ENCODE peak calls at places on chromosome 20, in six cellular contexts. B is right lobe of liver; M is naive thymus-derived CD4-positive, alpha-beta T cell; W is cardiac muscle cell; C is CD8-positive, alpha-beta T cell; K is uterus. Z is an unnamed sample.

GRCh38 chr20:21289651-21290050 is 13.5 kb upstream of the XRN2 start:
- DNase-seq in B (no peak), M (no peak), W (no peak), C (no peak), K (no peak), Z (no peak)

GRCh38 chr20:39909447-39909846 is 779.6 kb downstream of the MAFB start:
- DNase-seq in B (peak; percentile 19), M (no peak), W (no peak), C (no peak), K (no peak), Z (no peak)

GRCh38 chr20:7090753-7091310 is 323.3 kb downstream of the BMP2 start:
- DNase-seq in B (no peak), M (no peak), W (no peak), C (no peak), K (no peak), Z (no peak)

GRCh38 chr20:50224553-50225255 is 34.1 kb downstream of the CEBPB start:
- DNase-seq in B (no peak), M (no peak), W (peak; percentile 95), C (no peak), K (peak; percentile 91), Z (no peak)

GRCh38 chr20:63494084-63494419 is 4.8 kb downstream of the EEF1A2 start:
- DNase-seq in B (no peak), M (no peak), W (no peak), C (no peak), K (no peak), Z (no peak)

GRCh38 chr20:60113024-60113724 is 155.0 kb downstream of the CDH26 start:
- DNase-seq in B (no peak), M (no peak), W (no peak), C (no peak), K (no peak), Z (no peak)

GRCh38 chr20:51767018-51767866 is 948 bp downstream of the ATP9A start:
- DNase-seq in B (peak; percentile 94), M (no peak), W (peak; percentile 35), C (no peak), K (peak; percentile 64), Z (peak; percentile 82)

GRCh38 chr20:57627972-57628650 is 7.9 kb upstream of the ZBP1 start:
- DNase-seq in B (no peak), M (peak; percentile 78), W (peak; percentile 91), C (peak; percentile 56), K (peak; percentile 74), Z (no peak)

GRCh38 chr20:8326899-8327298 is 194.8 kb downstream of the PLCB1 start:
- DNase-seq in B (no peak), M (no peak), W (no peak), C (no peak), K (no peak), Z (no peak)
- H3K27ac ChIP-seq in B (no peak overlapping the region), M (no peak overlapping the region), W (no peak overlapping the region), C (no peak overlapping the region), K (no peak overlapping the region), Z (no peak overlapping the region)

DNA sequence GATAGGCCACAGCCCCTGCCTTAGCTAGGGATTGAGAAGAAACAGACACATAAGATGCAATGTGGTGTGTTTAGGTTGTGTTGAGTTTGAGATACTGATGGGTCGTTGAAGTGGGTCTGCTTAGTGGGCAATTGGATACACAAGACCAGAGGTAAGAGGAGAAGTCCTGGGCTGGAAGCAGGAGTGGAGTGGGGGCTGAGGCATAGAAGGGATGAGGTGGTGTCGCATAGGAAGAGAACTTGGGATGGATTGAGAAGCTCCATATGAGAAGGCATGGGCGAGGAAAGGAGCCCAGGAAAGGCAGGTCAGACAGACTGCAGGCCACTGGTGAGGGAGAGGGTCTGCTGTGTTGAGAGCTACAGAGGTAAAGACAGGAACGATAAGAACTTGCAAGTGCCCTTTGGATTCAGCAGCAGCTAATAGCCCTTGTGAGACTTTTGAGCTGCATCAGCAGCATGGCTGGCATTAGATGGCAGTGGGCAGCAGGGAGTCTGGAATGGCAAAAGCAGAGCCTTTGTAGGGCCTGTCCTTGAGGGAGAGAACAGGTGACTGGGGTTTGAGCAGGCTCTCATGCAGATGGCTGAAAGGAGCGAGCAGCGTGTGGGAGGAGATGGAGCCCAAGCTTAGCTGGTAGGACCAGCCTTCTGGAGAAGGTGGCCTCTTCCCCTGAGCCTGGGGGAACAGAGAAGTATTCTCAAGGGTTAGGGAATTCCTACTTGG is 33.2 kb downstream of the PLCG1 start:
- DNase-seq in B (no peak), M (no peak), W (no peak), C (no peak), K (peak; percentile 9), Z (no peak)
- H3K27ac ChIP-seq in B (no peak overlapping the region), M (peak overlapping the region; percentile 57), W (no peak overlapping the region), C (peak overlapping the region; percentile 20), K (peak overlapping the region; percentile 85), Z (peak overlapping the region; percentile 59)

DNA sequence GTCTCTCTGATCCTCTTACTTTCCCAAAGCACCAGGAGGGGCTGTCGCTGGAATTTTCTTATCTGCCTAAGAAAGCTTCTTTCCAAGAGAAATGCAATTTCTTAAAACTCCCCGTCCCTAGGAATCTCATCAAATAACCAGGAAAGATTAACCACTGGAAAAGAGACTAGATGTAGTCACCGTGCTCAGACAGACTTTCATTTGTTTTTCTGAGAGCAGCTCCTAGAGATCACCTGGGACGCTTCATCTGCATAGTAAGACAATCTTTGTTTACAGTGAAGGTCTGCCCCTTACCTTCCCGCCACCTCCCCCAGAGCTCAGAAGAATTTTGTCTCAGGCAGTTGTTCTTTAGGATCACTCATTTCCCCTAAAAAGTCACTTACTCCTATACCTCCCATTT is 38.6 kb downstream of the PDYN start:
- DNase-seq in B (no peak), M (no peak), W (no peak), C (no peak), K (no peak), Z (no peak)
- H3K27ac ChIP-seq in B (no peak overlapping the region), M (no peak overlapping the region), W (no peak overlapping the region), C (no peak overlapping the region), K (no peak overlapping the region), Z (no peak overlapping the region)

DNA sequence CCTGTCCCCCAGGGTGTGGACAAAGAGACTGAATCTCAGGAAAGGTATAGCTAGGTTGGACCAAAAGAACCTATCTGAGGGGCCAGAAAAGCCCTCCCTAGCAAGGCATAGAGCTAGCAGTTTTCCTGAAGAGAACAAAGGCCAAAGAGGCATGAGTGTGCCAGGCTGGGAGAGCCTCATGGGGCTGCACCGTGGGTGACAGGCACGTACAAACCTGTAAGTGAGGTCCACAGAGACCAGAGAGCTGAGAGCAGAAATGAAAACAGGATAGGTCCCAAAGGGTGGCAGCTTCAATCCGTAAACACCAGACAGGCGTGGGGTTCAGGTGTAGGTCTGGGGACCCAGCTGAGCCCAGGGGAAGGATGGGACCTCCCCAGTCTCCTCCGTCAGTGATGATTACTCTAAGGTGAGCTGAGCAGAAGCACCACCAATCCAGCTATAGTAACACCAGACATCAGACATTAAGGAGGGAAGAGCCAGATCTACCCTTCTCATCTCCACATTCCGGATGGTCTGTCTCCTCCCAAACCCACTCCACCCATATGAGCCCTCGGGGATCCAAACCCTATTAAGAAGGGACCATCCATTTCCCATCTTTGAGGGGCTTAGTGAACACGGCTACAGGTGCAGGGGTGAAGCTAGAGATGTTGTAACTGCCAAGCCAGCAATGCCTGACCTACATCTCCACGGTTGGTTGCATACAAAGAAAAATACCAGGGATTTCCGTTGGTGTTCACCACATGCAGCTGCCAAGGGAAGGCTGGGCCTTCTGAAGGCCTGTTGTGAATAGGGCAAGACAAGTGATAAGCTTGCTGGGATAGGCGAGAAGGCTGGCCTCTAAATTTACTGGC is 38.3 kb downstream of the BCL2L1 start:
- DNase-seq in B (no peak), M (no peak), W (no peak), C (no peak), K (no peak), Z (no peak)
- H3K27ac ChIP-seq in B (no peak overlapping the region), M (no peak overlapping the region), W (no peak overlapping the region), C (no peak overlapping the region), K (no peak overlapping the region), Z (peak overlapping the region; percentile 24)

GRCh38 chr20:15639839-15640238 is 933.4 kb downstream of the KIF16B start:
- DNase-seq in B (no peak), M (no peak), W (no peak), C (no peak), K (no peak), Z (no peak)

GRCh38 chr20:15638781-15639180 is 934.5 kb downstream of the KIF16B start:
- DNase-seq in B (no peak), M (no peak), W (no peak), C (no peak), K (no peak), Z (no peak)

GRCh38 chr20:15642676-15643075 is 930.6 kb downstream of the KIF16B start:
- DNase-seq in B (no peak), M (no peak), W (no peak), C (no peak), K (no peak), Z (no peak)

GRCh38 chr20:15643713-15644112 is 929.5 kb downstream of the KIF16B start:
- DNase-seq in B (no peak), M (no peak), W (no peak), C (no peak), K (no peak), Z (no peak)

GRCh38 chr20:15642099-15642498 is 931.1 kb downstream of the KIF16B start:
- DNase-seq in B (no peak), M (no peak), W (no peak), C (no peak), K (no peak), Z (no peak)
- H3K27ac ChIP-seq in B (no peak overlapping the region), M (no peak overlapping the region), W (no peak overlapping the region), C (no peak overlapping the region), K (no peak overlapping the region), Z (no peak overlapping the region)

GRCh38 chr20:18440403-18440802 is 26.4 kb downstream of the DZANK1 start:
- DNase-seq in B (no peak), M (no peak), W (no peak), C (no peak), K (no peak), Z (no peak)
- H3K27ac ChIP-seq in B (no peak overlapping the region), M (no peak overlapping the region), W (no peak overlapping the region), C (no peak overlapping the region), K (no peak overlapping the region), Z (no peak overlapping the region)

GRCh38 chr20:35171753-35172433 is at the start of gene PROCR:
- DNase-seq in B (peak; percentile 80), M (no peak), W (peak; percentile 95), C (no peak), K (peak; percentile 94), Z (no peak)
- H3K27ac ChIP-seq in B (no peak within 1 kb of the TSS), M (no peak within 1 kb of the TSS), W (no peak within 1 kb of the TSS), C (peak within 1 kb of the TSS; percentile 12), K (peak within 1 kb of the TSS; percentile 82), Z (peak within 1 kb of the TSS; percentile 37)

DNA sequence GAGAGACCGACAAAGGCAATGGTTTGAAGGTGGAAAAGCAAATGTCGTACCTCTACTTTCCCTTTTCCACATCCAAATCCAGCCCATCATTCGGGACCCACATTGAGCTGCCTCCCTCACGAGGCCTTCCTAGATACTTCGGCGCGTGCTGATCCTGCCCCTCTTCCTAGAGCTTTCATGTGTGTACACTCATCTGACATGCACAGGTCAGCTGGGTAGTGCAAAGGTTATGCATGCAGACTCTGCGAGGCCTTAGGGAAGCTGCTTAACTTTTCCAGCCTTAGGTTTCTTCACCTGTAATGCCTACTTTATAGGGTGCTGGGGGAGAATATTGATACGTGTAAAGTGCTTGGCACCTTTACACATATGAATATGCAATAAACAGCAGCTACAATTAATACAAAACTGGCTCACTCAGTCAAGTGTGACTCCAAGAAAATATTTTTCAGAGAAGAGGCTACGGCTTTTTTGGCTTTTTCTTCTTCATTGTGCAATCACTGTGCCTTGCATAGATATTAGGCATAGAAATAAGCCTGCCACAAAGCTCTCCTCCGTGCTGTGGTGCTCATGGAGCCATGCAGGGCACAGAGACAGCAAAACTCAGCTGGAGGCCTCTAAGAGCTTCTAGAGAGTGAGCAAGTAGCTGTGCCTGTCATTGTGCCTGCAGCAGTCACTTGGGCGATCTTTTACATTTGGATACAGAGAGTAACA is 3.6 kb upstream of the MANBAL start:
- DNase-seq in B (no peak), M (no peak), W (no peak), C (no peak), K (no peak), Z (no peak)
- H3K27ac ChIP-seq in B (no peak overlapping the region), M (no peak overlapping the region), W (no peak overlapping the region), C (no peak overlapping the region), K (no peak overlapping the region), Z (no peak overlapping the region)